ENCODE peak calls at places on chromosome 14, in ten cellular contexts. P, N, G, B, M, U, Z, S, L and V are unnamed samples.

GRCh38 chr14:75340921-75341320 is 62.3 kb downstream of the FOS start:
- DNase-seq in S (peak), U (peak), N (no peak), P (no peak), G (no peak), M (peak), Z (no peak), L (peak), B (no peak), V (no peak)

GRCh38 chr14:90443161-90444076 is 46.6 kb downstream of the CALM1 start:
- DNase-seq in N (no peak), B (no peak), S (no peak), M (no peak), P (no peak), G (no peak), Z (peak), U (no peak), L (no peak), V (no peak)

GRCh38 chr14:50937325-50937724 is 7.0 kb downstream of the PYGL start:
- DNase-seq in M (no peak), G (no peak), P (no peak), U (no peak), N (no peak), Z (peak), S (peak), B (no peak), L (no peak), V (no peak)

GRCh38 chr14:95222870-95223398 is 65.6 kb upstream of the DICER1 start:
- DNase-seq in G (no peak), L (no peak), P (no peak), M (no peak), U (no peak), B (peak), N (no peak), Z (no peak), S (peak), V (no peak)

GRCh38 chr14:43687866-43688265 is 819.2 kb downstream of the FSCB start:
- DNase-seq in S (peak), M (no peak), G (peak), B (no peak), L (no peak), P (no peak), Z (peak), U (no peak), N (no peak), V (no peak)

GRCh38 chr14:69615471-69616407 is 4.3 kb downstream of the SUSD6 start:
- DNase-seq in N (peak), L (no peak), B (no peak), Z (peak), M (peak), S (peak), P (no peak), G (peak), U (peak), V (peak)

GRCh38 chr14:76742961-76743360 is 18.3 kb upstream of the VASH1 start:
- DNase-seq in N (no peak), M (no peak), Z (peak), L (no peak), B (no peak), P (no peak), S (no peak), G (no peak), U (no peak), V (no peak)

GRCh38 chr14:101501341-101501740 is 60.0 kb upstream of the DIO3 start:
- DNase-seq in M (no peak), S (no peak), N (no peak), P (no peak), G (no peak), B (no peak), Z (no peak), L (no peak), U (peak), V (no peak)

GRCh38 chr14:96297000-96297399 is 41.0 kb downstream of the BDKRB1 start:
- DNase-seq in M (no peak), N (no peak), S (peak), Z (no peak), P (no peak), G (peak), U (no peak), L (no peak), B (peak), V (no peak)

GRCh38 chr14:58866386-58866785 is 228.6 kb downstream of the DACT1 start:
- DNase-seq in P (no peak), S (no peak), L (no peak), N (no peak), Z (no peak), U (no peak), B (no peak), G (no peak), M (no peak), V (no peak)

GRCh38 chr14:22650046-22650739 is 6.0 kb upstream of the OR6J1 start:
- DNase-seq in S (no peak), L (no peak), U (no peak), B (no peak), G (no peak), N (no peak), P (no peak), M (no peak), Z (no peak), V (no peak)

GRCh38 chr14:59919582-59920377 is at the start of gene LRRC9:
- DNase-seq in L (peak), U (no peak), Z (no peak), M (peak), S (peak), G (peak), N (peak), P (no peak), B (peak), V (no peak)

GRCh38 chr14:24364841-24365240 is 3.1 kb upstream of the NFATC4 start:
- DNase-seq in N (no peak), L (no peak), B (no peak), P (no peak), Z (no peak), G (no peak), S (no peak), U (no peak), M (no peak), V (no peak)

GRCh38 chr14:24367506-24368214 is at the start of gene NFATC4:
- DNase-seq in S (peak), P (no peak), B (peak), N (peak), L (peak), U (peak), G (peak), M (peak), Z (no peak), V (peak)

GRCh38 chr14:24366664-24367505 is 1.1 kb upstream of the NFATC4 start:
- DNase-seq in G (peak), M (peak), S (peak), P (peak), Z (no peak), L (peak), N (peak), U (peak), B (peak), V (peak)

GRCh38 chr14:24366375-24366663 is 1.7 kb upstream of the NFATC4 start:
- DNase-seq in S (no peak), P (no peak), L (no peak), B (no peak), U (no peak), M (no peak), N (no peak), Z (no peak), G (no peak), V (no peak)

DNA sequence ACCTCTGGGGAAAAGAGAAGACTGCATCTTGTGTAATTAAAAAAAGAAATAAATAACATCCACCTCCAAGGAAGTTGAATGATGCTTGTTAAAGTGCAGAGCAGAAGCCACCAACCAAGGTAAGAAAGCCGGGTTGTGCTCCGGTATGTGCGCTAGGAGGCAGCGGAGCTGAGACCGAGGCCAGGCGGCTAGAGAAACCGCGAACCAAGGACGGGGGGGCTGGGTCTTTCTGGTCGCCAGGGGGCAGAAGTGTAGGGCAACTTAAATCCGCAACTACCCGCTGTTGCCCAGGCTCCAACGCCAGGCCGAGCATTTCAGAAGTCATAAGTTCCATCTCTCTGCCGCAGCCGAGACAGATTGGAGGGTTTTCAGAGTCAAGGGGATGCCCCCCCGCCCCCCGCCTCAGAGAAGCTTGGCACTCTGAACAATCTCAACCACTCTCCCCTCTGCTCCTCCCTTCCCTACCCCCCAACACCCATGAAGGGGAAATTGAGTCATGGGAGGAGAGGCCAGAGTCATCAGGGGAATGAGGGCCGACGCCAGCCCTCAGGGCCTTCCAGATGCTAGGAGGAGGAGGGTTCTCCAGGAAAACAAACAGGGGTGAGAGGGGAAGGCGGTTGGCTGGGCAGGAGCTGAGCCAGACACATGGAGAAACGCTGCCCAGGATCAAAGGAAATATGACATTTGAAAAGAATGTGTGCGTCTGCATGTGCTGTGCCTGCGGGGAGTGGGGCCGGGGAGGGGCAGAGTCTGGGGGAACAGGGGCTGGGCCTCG is 2.2 kb upstream of the NFATC4 start:
- DNase-seq in B (peak), N (peak), S (peak), L (peak), Z (no peak), P (peak), M (peak), U (peak), G (peak), V (peak)
- TF ChIP-seq CTCF in B (peak), N (peak), S (peak), L (peak), Z (peak), P (peak), M (peak), U (peak), G (peak), V (peak)

GRCh38 chr14:88129306-88130056 is 124.5 kb downstream of the GPR65 start:
- DNase-seq in N (no peak), P (no peak), S (peak), M (no peak), Z (no peak), L (no peak), B (no peak), G (peak), U (peak), V (no peak)
- TF ChIP-seq CTCF in N (no peak), P (no peak), S (peak), M (no peak), Z (no peak), L (no peak), B (no peak), G (peak), U (no peak), V (no peak)

DNA sequence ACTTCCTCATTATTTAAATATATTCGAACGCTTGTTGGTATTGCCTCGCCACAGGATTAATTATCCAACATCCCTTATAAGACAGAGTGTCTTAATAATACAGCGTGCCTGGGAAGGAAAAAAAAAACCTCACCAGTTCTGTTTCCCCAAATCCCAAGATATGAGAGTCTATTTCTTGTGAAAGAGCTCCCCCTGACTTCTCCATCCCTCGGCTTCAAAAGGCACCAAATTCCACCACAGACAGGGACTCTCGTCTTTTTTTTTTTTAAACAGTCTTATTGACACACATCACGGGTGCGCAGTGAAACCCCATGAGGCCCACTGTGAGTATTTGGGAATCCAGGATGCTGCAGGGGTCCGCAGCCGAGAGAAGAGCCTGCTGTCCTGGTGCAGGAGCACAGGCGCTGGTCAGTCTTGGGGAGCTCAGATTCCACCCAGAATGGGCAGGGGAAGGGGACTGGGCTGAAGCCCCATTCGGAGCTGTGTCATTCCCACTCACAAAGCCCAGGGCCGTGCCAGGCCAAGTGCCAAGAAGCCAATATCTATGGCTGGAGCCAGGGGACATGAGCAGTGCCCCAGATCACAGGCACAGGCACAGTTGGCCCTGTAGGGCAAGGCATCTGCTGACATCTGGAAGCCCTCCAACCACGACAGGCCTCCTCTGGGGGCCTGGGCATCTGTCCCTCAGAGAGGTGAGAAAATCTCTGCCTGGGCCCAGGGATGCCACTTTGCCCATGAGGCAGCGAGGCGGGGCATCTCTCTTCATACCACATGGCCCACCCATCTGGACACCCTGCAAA is 71.9 kb downstream of the BCL11B start:
- DNase-seq in L (no peak), N (no peak), P (no peak), M (no peak), S (no peak), U (no peak), B (no peak), Z (no peak), G (no peak), V (no peak)
- TF ChIP-seq CTCF in L (peak), N (no peak), P (peak), M (no peak), S (peak), U (no peak), B (no peak), Z (no peak), G (peak), V (no peak)

DNA sequence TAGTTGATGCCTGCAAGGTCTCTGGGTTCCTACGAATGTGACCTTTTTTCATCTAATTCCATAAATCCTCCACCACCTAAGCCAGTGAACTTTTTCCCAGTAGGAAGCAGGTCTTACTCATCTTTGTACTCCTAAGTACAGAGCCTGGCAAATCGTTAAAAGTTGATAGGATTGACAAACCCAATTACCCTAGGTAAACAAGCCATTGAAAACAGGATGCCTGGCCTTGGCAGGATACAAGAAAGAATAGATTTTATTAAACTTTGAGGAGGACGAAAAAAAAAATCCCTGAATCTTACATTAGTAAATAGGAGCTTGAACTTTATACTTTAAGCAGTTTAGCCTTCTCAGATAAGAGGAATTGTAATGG is 5.6 kb downstream of the TBPL2 start:
- DNase-seq in G (no peak), P (no peak), U (no peak), Z (no peak), N (no peak), L (no peak), S (no peak), M (no peak), B (peak), V (no peak)
- TF ChIP-seq CTCF in G (no peak), P (no peak), U (no peak), Z (no peak), N (no peak), L (no peak), S (no peak), M (no peak), B (no peak), V (no peak)

GRCh38 chr14:103886304-103887169 is 39.2 kb upstream of the PPP1R13B start:
- DNase-seq in M (peak), L (no peak), Z (no peak), S (peak), N (no peak), P (no peak), B (peak), G (no peak), U (no peak), V (no peak)
- TF ChIP-seq CTCF in M (no peak), L (no peak), Z (no peak), S (no peak), N (no peak), P (no peak), B (peak), G (peak), U (no peak), V (no peak)

GRCh38 chr14:24376448-24377070 is 8.6 kb downstream of the NFATC4 start:
- DNase-seq in S (no peak), B (no peak), L (no peak), M (no peak), G (no peak), P (no peak), Z (no peak), U (no peak), N (no peak), V (no peak)
- TF ChIP-seq CTCF in S (no peak), B (no peak), L (no peak), M (no peak), G (no peak), P (no peak), Z (no peak), U (no peak), N (no peak), V (no peak)

DNA sequence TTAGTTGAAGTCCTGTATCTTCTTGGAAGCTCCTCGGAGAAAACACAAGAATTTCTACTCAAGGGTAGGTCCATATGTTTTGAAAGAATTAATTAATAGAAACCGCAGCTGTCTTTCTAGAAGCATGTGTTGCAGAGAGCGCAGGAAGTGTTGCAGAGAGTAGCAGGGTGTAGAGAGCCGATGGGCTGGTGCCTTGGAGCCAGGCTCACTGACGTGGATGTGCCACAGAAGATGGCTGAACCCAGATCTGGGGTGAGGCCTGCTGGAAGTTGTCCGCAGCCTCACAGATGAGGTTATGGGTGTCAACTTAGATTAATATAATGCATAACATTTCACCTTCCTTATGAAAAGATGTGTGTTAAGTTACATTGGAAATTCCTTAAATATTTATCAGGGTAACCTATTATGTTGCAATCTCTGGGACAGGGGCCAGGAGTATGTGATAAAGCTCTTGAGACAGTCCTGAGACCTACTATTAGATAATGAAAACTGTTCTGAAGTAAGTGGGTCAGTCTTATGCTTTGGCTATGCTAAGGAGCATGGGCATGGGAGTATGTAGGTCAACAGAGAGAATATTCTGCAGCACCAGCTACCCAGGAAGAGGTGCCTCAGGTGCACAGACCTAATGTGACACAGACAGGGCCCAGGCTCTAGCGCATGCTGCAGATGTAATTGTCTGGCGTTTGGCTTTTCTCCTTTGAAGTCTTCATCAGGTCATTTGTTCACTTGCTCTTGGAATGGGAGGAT is 973.3 kb downstream of the BCL11B start:
- DNase-seq in Z (no peak), L (no peak), G (no peak), U (no peak), B (no peak), M (no peak), S (no peak), P (no peak), N (no peak), V (no peak)
- TF ChIP-seq CTCF in Z (no peak), L (no peak), G (no peak), U (no peak), B (no peak), M (no peak), S (no peak), P (no peak), N (no peak), V (no peak)

DNA sequence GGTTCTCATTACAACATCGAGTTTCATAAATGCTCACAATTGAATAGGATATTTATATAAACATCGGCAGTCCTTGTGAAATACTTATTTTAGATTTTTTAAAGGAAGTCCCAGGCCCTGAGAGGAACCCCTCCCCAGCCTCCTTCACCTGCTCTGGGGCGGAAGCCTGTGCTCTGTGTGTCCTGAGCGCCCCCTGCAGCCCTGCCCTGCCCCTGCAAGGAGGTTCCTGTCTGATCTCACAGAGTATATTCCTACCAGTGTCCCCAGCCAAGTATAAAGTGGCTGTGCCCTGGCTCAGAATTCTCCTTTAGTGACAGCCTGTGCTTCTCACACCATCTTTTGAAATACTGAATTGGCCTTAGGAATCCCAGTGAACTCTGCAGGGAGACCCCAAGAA is 659.5 kb downstream of the TMEM121 start:
- DNase-seq in L (no peak), S (no peak), G (no peak), P (no peak), N (peak), U (no peak), Z (no peak), B (no peak), M (no peak), V (no peak)
- TF ChIP-seq CTCF in L (peak), S (no peak), G (no peak), P (no peak), N (no peak), U (no peak), Z (no peak), B (peak), M (no peak), V (peak)

DNA sequence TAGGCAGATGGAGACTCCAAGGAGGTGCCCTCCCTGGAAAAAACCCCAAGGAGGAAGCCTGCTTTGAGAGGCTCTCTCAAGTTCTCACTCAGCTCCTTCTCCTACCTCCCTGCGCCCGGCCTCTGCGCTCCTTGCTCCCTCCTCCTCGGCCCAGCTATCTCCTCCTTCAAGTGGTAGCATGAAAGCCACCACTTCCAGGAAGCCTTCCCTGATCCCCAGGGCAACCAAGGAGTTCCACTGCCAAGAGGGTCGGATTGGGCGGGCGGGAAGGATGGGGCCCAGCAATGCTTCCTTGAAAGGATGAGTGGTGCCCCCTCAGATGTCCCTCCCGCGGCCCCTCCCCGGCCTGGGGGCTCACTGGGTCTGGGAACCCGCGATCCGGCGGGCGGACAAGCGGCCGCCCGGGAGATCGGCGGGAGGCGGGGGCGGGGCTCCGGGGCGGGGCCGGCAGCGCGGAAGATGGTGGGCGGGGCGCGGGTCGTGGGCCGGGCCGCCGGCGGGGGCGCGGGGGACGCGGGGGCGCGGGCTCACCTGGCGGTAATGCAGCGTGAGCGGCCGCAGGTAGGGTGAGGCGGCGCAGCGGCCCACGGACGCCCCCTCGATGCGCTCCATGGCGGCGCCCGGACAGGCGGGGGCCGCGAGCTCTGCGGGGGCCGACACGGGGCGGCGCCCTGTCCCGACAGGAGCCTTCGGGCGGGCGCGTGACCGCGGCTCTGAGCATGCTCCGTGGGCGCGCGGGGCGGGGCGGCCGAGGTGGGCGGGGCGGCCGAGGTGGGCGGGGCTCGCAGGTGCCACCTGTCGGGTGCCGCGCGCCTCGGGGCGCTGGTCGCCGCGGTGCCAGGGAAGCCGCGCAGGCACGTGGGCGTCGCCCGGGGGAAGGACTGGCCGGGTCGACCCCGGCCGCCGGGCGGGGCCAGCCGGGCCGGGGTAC is at the start of gene NUDT14:
- DNase-seq in Z (peak), S (peak), L (peak), N (peak), M (peak), U (peak), B (no peak), G (no peak), P (peak), V (peak)
- TF ChIP-seq CTCF in Z (no peak), S (no peak), L (no peak), N (no peak), M (no peak), U (no peak), B (no peak), G (no peak), P (no peak), V (no peak)